ENCODE peak calls at places on chromosomes 16 and 17, in four cellular contexts. G, W, V and M are unnamed samples.
A peak's percentile ranks its signal among the peaks of the same experiment; 100 is the strongest.

GRCh38 chr16:20271893-20272292 is 55.4 kb downstream of the GP2 start:
- DNase-seq in G (no peak), W (no peak), V (no peak), M (no peak)

GRCh38 chr17:82223517-82223916 is 5.3 kb upstream of the SLC16A3 start:
- DNase-seq in G (no peak), W (peak; percentile 73), V (no peak), M (no peak)

GRCh38 chr17:16141685-16142084 is 73.6 kb downstream of the NCOR1 start:
- DNase-seq in G (no peak), W (no peak), V (no peak), M (no peak)

GRCh38 chr16:49776085-49776501 is 79.8 kb downstream of the ZNF423 start:
- DNase-seq in G (no peak), W (peak; percentile 87), V (no peak), M (no peak)

GRCh38 chr16:23134274-23134673 is 15.0 kb downstream of the USP31 start:
- DNase-seq in G (peak; percentile 14), W (no peak), V (no peak), M (no peak)

GRCh38 chr16:25108054-25108453 is 3.5 kb upstream of the LCMT1 start:
- DNase-seq in G (no peak), W (no peak), V (no peak), M (no peak)

GRCh38 chr17:37779554-37779953 is 34.7 kb upstream of the HNF1B start:
- DNase-seq in G (peak; percentile 63), W (no peak), V (no peak), M (peak; percentile 27)

GRCh38 chr17:82227629-82228277 is 1.1 kb upstream of the SLC16A3 start:
- DNase-seq in G (no peak), W (peak; percentile 88), V (no peak), M (no peak)

GRCh38 chr16:59042296-59042695 is 308.2 kb upstream of the GOT2 start:
- DNase-seq in G (no peak), W (no peak), V (no peak), M (no peak)

GRCh38 chr16:19410435-19411153 is 7.1 kb upstream of the TMC5 start:
- DNase-seq in G (no peak), W (peak; percentile 82), V (no peak), M (no peak)

GRCh38 chr17:34556951-34557350 is 22.4 kb upstream of the TMEM132E start:
- DNase-seq in G (no peak), W (no peak), V (no peak), M (no peak)

GRCh38 chr16:31471875-31472558 is at the start of gene TGFB1I1:
- DNase-seq in G (peak; percentile 67), W (peak; percentile 98), V (no peak), M (no peak)

GRCh38 chr17:78172284-78173024 is 4.1 kb downstream of the SYNGR2 start:
- DNase-seq in G (no peak), W (peak; percentile 57), V (no peak), M (no peak)

GRCh38 chr17:49031965-49032928 is 35.1 kb downstream of the IGF2BP1 start:
- DNase-seq in G (peak; percentile 78), W (peak; percentile 95), V (peak; percentile 37), M (peak; percentile 39)

GRCh38 chr17:40122944-40123810 is 1.4 kb downstream of the MSL1 start:
- DNase-seq in G (no peak), W (peak; percentile 92), V (no peak), M (no peak)

GRCh38 chr16:55491691-55492090 is 12.7 kb downstream of the MMP2 start:
- DNase-seq in G (no peak), W (no peak), V (no peak), M (no peak)

GRCh38 chr17:41678411-41678906 is 10.2 kb upstream of the EIF1 start:
- DNase-seq in G (no peak), W (no peak), V (no peak), M (no peak)

GRCh38 chr17:64134216-64134970 is 4.4 kb upstream of the ERN1 start:
- DNase-seq in G (no peak), W (no peak), V (no peak), M (no peak)

GRCh38 chr17:42980274-42980765 is at the start of gene RUNDC1:
- DNase-seq in G (peak; percentile 68), W (peak; percentile 99), V (no peak), M (no peak)

GRCh38 chr16:25258856-25259179 is 1.2 kb upstream of the ZKSCAN2 start:
- DNase-seq in G (no peak), W (no peak), V (no peak), M (no peak)

GRCh38 chr16:24980077-24980793 is 34.9 kb downstream of the ARHGAP17 start:
- DNase-seq in G (no peak), W (no peak), V (no peak), M (no peak)

GRCh38 chr17:60065867-60066266 is 12.9 kb downstream of the HEATR6 start:
- DNase-seq in G (no peak), W (no peak), V (no peak), M (no peak)

GRCh38 chr17:69390735-69391501 is 23.6 kb upstream of the MAP2K6 start:
- DNase-seq in G (no peak), W (no peak), V (no peak), M (no peak)

GRCh38 chr17:77356690-77357201 is 216.0 kb downstream of the SEC14L1 start:
- DNase-seq in G (no peak), W (peak; percentile 60), V (no peak), M (no peak)

GRCh38 chr17:3867606-3868005 is 21.6 kb upstream of the NCBP3 start:
- DNase-seq in G (no peak), W (peak; percentile 84), V (no peak), M (no peak)

GRCh38 chr17:52465407-52465806 is 306.9 kb upstream of the CA10 start:
- DNase-seq in G (no peak), W (no peak), V (no peak), M (no peak)

GRCh38 chr16:66036775-66037715 is 329.4 kb upstream of the CDH5 start:
- DNase-seq in G (peak; percentile 98), W (no peak), V (peak; percentile 53), M (peak; percentile 99)

GRCh38 chr17:73936908-73937627 is 266.4 kb upstream of the RPL38 start:
- DNase-seq in G (no peak), W (no peak), V (no peak), M (no peak)

GRCh38 chr17:31803494-31804213 is 55.4 kb downstream of the COPRS start:
- DNase-seq in G (no peak), W (peak; percentile 36), V (no peak), M (no peak)

GRCh38 chr17:4406386-4406785 is 27.4 kb upstream of the SPNS3 start:
- DNase-seq in G (no peak), W (no peak), V (no peak), M (no peak)

GRCh38 chr17:7323731-7324437 is 5.3 kb downstream of the NEURL4 start:
- DNase-seq in G (peak; percentile 50), W (peak; percentile 98), V (no peak), M (no peak)

GRCh38 chr17:79944251-79944812 is 91.3 kb downstream of the TBC1D16 start:
- DNase-seq in G (no peak), W (peak; percentile 79), V (no peak), M (no peak)

GRCh38 chr17:56785396-56785795 is 48.3 kb downstream of the C17orf67 start:
- DNase-seq in G (peak; percentile 51), W (no peak), V (no peak), M (no peak)

GRCh38 chr17:19752216-19753048 is 4.3 kb upstream of the ALDH3A1 start:
- DNase-seq in G (no peak), W (peak; percentile 76), V (no peak), M (no peak)

GRCh38 chr16:906296-906695 is 64.5 kb downstream of the LMF1 start:
- DNase-seq in G (no peak), W (no peak), V (no peak), M (no peak)

GRCh38 chr17:17736205-17737183 is 55.2 kb downstream of the RAI1 start:
- DNase-seq in G (no peak), W (peak; percentile 89), V (no peak), M (no peak)

GRCh38 chr16:16857012-16857411 is 478.1 kb downstream of the NPIPA7 start:
- DNase-seq in G (no peak), W (no peak), V (no peak), M (no peak)

DNA sequence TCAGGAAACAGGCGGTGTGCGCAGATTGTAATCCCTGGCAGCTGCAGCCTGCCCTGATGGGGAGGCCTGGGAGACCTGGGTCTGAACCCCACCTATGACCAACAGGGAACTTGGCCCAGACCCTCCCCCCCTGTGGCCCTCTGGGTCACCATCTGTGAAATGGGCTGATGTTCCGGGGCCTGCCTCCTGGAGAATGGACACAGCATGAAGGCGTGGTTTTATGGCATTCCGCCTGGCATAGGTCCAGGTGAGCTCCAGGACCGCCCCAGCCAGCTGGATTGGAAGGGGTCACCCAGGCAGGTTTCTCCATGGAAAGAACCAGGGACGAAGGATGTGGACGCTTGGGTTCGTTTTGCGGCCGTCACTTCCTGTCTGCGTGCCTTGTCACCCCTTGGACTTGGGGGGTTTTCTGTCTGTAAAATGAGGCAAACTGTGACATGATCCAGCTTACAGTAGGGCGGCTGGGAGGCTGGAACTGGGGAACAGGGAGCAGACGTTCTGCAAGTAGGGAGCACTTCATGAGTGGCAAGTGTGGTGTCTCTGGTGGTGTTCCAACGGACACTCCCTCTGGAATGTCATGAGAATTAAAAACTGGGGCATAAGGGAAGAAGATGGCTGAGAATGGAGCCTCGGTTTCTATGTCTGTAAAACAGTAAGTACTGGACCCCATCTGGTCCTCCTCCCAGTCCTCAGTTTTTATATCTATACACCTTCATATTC is 1.6 kb downstream of the CPNE2 start:
- DNase-seq in G (no peak), W (peak; percentile 85), V (no peak), M (no peak)
- H3K4me3 ChIP-seq in G (no peak overlapping the region), W (no peak overlapping the region), V (no peak overlapping the region), M (no peak overlapping the region)

DNA sequence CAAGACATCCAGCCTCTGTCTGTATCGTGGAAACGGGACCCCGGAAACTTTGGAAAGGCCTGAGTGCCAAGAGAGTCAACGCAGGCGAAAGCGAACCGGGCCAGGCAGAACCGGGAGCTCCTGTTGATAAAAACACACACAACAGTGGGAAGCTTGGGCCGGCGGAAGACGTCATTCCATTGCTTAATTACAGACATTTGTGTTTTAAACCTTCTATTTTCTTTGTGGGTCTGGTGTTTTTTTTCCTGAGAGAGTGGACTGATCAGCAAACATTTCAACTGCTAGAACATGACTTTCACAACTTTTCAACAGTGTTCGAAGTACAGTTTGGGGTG is 879 bp upstream of the RNF157 start:
- DNase-seq in G (peak; percentile 35), W (no peak), V (no peak), M (no peak)
- H3K4me3 ChIP-seq in G (peak overlapping the region; percentile 37), W (peak overlapping the region; percentile 74), V (peak overlapping the region; percentile 60), M (peak overlapping the region; percentile 56)

GRCh38 chr16:75038036-75038959 is 39.5 kb downstream of the ZNRF1 start:
- DNase-seq in G (peak; percentile 5), W (peak; percentile 53), V (no peak), M (no peak)
- H3K4me3 ChIP-seq in G (no peak overlapping the region), W (peak overlapping the region; percentile 2), V (no peak overlapping the region), M (no peak overlapping the region)

DNA sequence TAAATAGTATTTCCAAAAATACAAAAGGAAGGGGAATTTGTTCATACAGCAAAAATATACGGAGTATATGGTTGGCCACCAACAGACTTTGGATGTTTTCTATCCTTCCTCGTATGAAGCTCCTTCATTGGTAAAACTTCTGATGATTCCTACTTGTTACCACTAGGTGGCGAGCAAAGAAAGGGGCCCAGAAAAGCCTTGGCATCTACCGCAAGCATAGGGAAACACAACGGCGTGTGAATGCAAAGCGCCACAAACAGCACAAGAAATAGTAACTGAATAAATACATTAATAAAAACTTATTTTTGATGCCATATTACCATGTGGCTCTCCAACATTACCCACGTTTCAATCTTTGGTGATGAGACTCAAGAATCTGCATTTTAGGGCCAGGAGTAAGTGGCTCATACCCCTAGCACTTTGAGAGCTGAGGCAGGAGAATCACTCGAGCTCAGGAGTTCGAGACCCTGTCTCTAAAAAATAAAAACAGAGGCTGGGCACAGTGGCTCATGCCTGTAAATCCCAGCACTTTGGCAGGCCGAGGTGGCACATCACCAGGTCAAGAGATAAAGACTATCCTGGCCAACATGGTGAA is 34.5 kb downstream of the YWHAE start:
- DNase-seq in G (peak; percentile 82), W (no peak), V (peak; percentile 43), M (peak; percentile 42)
- H3K4me3 ChIP-seq in G (no peak overlapping the region), W (no peak overlapping the region), V (no peak overlapping the region), M (no peak overlapping the region)

GRCh38 chr16:80932725-80933124 is 74.0 kb downstream of the CMC2 start:
- DNase-seq in G (peak; percentile 92), W (peak; percentile 90), V (peak; percentile 72), M (peak; percentile 79)
- H3K4me3 ChIP-seq in G (peak overlapping the region; percentile 33), W (peak overlapping the region; percentile 79), V (peak overlapping the region; percentile 47), M (peak overlapping the region; percentile 57)